ENCODE peak calls at places on chromosomes 6 and 20, in five cellular contexts. One of them, this sample, is unnamed.

GRCh38 chr20:13261460-13262301 is 40.6 kb downstream of the ISM1 start:
- DNase-seq in HepG2: peak
- DNase-seq in stomach: peak
- DNase-seq in prostate gland: no peak
- DNase-seq in A549: peak
- DNase-seq in this sample: no peak

GRCh38 chr6:165726915-165727314 is 63.9 kb upstream of the PDE10A start:
- DNase-seq in A549: no peak
- DNase-seq in prostate gland: no peak
- DNase-seq in stomach: no peak
- DNase-seq in HepG2: no peak
- DNase-seq in this sample: peak

GRCh38 chr20:6622041-6622440 is 145.4 kb upstream of the BMP2 start:
- DNase-seq in stomach: no peak
- DNase-seq in prostate gland: no peak
- DNase-seq in HepG2: no peak
- DNase-seq in A549: no peak
- DNase-seq in this sample: peak

GRCh38 chr6:45003400-45003799 is 324.7 kb upstream of the RUNX2 start:
- DNase-seq in A549: no peak
- DNase-seq in prostate gland: no peak
- DNase-seq in HepG2: peak
- DNase-seq in stomach: no peak
- DNase-seq in this sample: no peak

GRCh38 chr6:45703041-45703739 is 312.5 kb downstream of the CLIC5 start:
- DNase-seq in stomach: no peak
- DNase-seq in HepG2: no peak
- DNase-seq in prostate gland: no peak
- DNase-seq in A549: no peak
- DNase-seq in this sample: no peak

GRCh38 chr6:39543117-39543516 is 182.1 kb downstream of the KIF6 start:
- DNase-seq in prostate gland: no peak
- DNase-seq in HepG2: no peak
- DNase-seq in A549: no peak
- DNase-seq in stomach: no peak
- DNase-seq in this sample: peak

GRCh38 chr20:62576815-62577214 is 65.5 kb upstream of the SLCO4A1 start:
- DNase-seq in prostate gland: no peak
- DNase-seq in stomach: no peak
- DNase-seq in HepG2: no peak
- DNase-seq in A549: no peak
- DNase-seq in this sample: no peak

GRCh38 chr6:161353208-161353613 is 79.3 kb upstream of the AGPAT4 start:
- DNase-seq in stomach: no peak
- DNase-seq in HepG2: peak
- DNase-seq in A549: peak
- DNase-seq in prostate gland: no peak
- DNase-seq in this sample: no peak

GRCh38 chr20:5608448-5609161 is 141.6 kb upstream of the SHLD1 start:
- DNase-seq in HepG2: no peak
- DNase-seq in A549: no peak
- DNase-seq in prostate gland: no peak
- DNase-seq in stomach: no peak
- DNase-seq in this sample: peak

GRCh38 chr20:9974324-9974723 is 60.5 kb upstream of the ANKEF1 start:
- DNase-seq in HepG2: no peak
- DNase-seq in prostate gland: no peak
- DNase-seq in stomach: no peak
- DNase-seq in A549: no peak
- DNase-seq in this sample: no peak

GRCh38 chr6:14804001-14804401 is 441.9 kb upstream of the JARID2 start:
- DNase-seq in stomach: no peak
- DNase-seq in HepG2: no peak
- DNase-seq in prostate gland: no peak
- DNase-seq in A549: no peak
- DNase-seq in this sample: no peak

GRCh38 chr6:20688710-20689500 is 154.6 kb downstream of the CDKAL1 start:
- DNase-seq in prostate gland: no peak
- DNase-seq in HepG2: no peak
- DNase-seq in stomach: no peak
- DNase-seq in A549: no peak
- DNase-seq in this sample: no peak

GRCh38 chr20:7155794-7156193 is 388.3 kb downstream of the BMP2 start:
- DNase-seq in HepG2: no peak
- DNase-seq in prostate gland: no peak
- DNase-seq in stomach: no peak
- DNase-seq in A549: no peak
- DNase-seq in this sample: no peak

GRCh38 chr6:17983712-17984111 is 3.7 kb downstream of the KIF13A start:
- DNase-seq in stomach: no peak
- DNase-seq in A549: no peak
- DNase-seq in prostate gland: no peak
- DNase-seq in HepG2: no peak
- DNase-seq in this sample: no peak

GRCh38 chr6:167826230-167827061 is at the start of gene AFDN:
- DNase-seq in HepG2: no peak
- DNase-seq in prostate gland: peak
- DNase-seq in stomach: peak
- DNase-seq in A549: peak
- DNase-seq in this sample: no peak
- TF ChIP-seq POLR2A in HepG2: peak
- TF ChIP-seq POLR2A in prostate gland: peak
- TF ChIP-seq POLR2A in stomach: no peak
- TF ChIP-seq POLR2A in A549: peak
- TF ChIP-seq POLR2A in this sample: no peak

DNA sequence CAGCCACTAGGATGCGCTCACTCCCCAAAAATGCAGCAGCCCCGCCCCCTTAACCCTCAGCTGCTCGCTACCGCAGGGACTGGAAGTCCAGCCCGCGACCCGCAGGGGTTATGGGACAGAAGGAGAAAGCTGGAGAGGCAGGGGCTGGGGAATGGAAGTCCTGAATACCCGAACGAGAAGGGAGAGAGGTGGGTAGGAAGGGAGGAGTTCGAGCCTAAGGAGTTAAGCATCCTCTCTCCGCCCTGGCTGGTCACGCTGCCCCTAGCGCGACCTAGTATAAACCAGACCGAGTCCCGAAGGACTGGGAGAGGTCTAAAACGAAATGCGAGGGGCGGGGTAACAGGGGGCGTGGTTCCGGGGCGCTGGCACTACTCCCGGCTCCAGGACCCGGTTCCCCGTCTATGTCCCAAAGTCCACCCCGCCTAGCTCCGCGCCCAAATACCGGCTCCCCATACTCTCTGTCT is 448 bp upstream of the DDAH2 start:
- DNase-seq in prostate gland: peak
- DNase-seq in stomach: peak
- DNase-seq in A549: peak
- DNase-seq in HepG2: peak
- DNase-seq in this sample: peak
- TF ChIP-seq POLR2A in prostate gland: peak
- TF ChIP-seq POLR2A in stomach: no peak
- TF ChIP-seq POLR2A in A549: peak
- TF ChIP-seq POLR2A in HepG2: no peak
- TF ChIP-seq POLR2A in this sample: no peak

GRCh38 chr6:149961728-149962425 is 1.9 kb upstream of the ULBP1 start:
- DNase-seq in HepG2: no peak
- DNase-seq in A549: peak
- DNase-seq in prostate gland: no peak
- DNase-seq in stomach: no peak
- DNase-seq in this sample: no peak

GRCh38 chr6:149963462-149964242 is at the start of gene ULBP1:
- DNase-seq in prostate gland: peak
- DNase-seq in HepG2: no peak
- DNase-seq in stomach: peak
- DNase-seq in A549: peak
- DNase-seq in this sample: peak

GRCh38 chr6:149964243-149965190 is 774 bp downstream of the ULBP1 start:
- DNase-seq in stomach: no peak
- DNase-seq in HepG2: no peak
- DNase-seq in A549: no peak
- DNase-seq in prostate gland: no peak
- DNase-seq in this sample: no peak

GRCh38 chr6:149962461-149963211 is 1.1 kb upstream of the ULBP1 start:
- DNase-seq in A549: no peak
- DNase-seq in prostate gland: no peak
- DNase-seq in HepG2: no peak
- DNase-seq in stomach: no peak
- DNase-seq in this sample: no peak

GRCh38 chr6:149963212-149963461 is 606 bp upstream of the ULBP1 start:
- DNase-seq in HepG2: no peak
- DNase-seq in A549: peak
- DNase-seq in stomach: no peak
- DNase-seq in prostate gland: no peak
- DNase-seq in this sample: no peak
- TF ChIP-seq POLR2A in HepG2: no peak
- TF ChIP-seq POLR2A in A549: no peak
- TF ChIP-seq POLR2A in stomach: no peak
- TF ChIP-seq POLR2A in prostate gland: no peak
- TF ChIP-seq POLR2A in this sample: no peak

GRCh38 chr6:84766796-84767590 is 2.6 kb upstream of the TBX18 start:
- DNase-seq in A549: no peak
- DNase-seq in HepG2: no peak
- DNase-seq in stomach: no peak
- DNase-seq in prostate gland: no peak
- DNase-seq in this sample: no peak
- TF ChIP-seq POLR2A in A549: no peak
- TF ChIP-seq POLR2A in HepG2: no peak
- TF ChIP-seq POLR2A in stomach: no peak
- TF ChIP-seq POLR2A in prostate gland: no peak
- TF ChIP-seq POLR2A in this sample: no peak

GRCh38 chr6:110816677-110817076 is 1.4 kb upstream of the CDK19 start:
- DNase-seq in HepG2: no peak
- DNase-seq in prostate gland: no peak
- DNase-seq in A549: no peak
- DNase-seq in stomach: no peak
- DNase-seq in this sample: no peak

GRCh38 chr6:110814488-110815259 is 595 bp downstream of the CDK19 start:
- DNase-seq in prostate gland: no peak
- DNase-seq in stomach: peak
- DNase-seq in A549: peak
- DNase-seq in HepG2: no peak
- DNase-seq in this sample: peak

GRCh38 chr6:110813813-110814487 is 1.3 kb downstream of the CDK19 start:
- DNase-seq in stomach: no peak
- DNase-seq in prostate gland: peak
- DNase-seq in HepG2: no peak
- DNase-seq in A549: peak
- DNase-seq in this sample: no peak

GRCh38 chr6:110815260-110816109 is at the start of gene CDK19:
- DNase-seq in HepG2: peak
- DNase-seq in stomach: peak
- DNase-seq in A549: peak
- DNase-seq in prostate gland: peak
- DNase-seq in this sample: peak

DNA sequence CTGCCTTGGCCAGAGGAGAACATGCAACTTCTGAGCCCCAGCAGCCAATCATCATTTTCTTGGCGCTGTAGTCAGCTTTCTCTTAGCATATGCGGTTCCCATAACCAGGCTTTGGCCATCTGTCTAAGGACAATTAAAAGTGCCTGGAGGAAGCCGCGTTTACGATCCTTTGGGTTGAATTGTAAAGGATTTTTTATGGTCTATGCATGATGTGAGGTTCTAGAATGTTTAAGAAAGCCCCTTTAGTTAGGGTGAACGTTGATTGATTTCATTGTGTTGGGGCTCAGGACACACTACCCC is 791 bp upstream of the CDK19 start:
- DNase-seq in stomach: no peak
- DNase-seq in A549: no peak
- DNase-seq in prostate gland: no peak
- DNase-seq in HepG2: no peak
- DNase-seq in this sample: no peak
- TF ChIP-seq POLR2A in stomach: no peak
- TF ChIP-seq POLR2A in A549: no peak
- TF ChIP-seq POLR2A in prostate gland: no peak
- TF ChIP-seq POLR2A in HepG2: peak
- TF ChIP-seq POLR2A in this sample: no peak

GRCh38 chr6:157110620-157111019 is 212.7 kb downstream of the TMEM242 start:
- DNase-seq in A549: no peak
- DNase-seq in HepG2: no peak
- DNase-seq in stomach: no peak
- DNase-seq in prostate gland: no peak
- DNase-seq in this sample: no peak

GRCh38 chr6:157107571-157107914 is 215.8 kb downstream of the TMEM242 start:
- DNase-seq in A549: no peak
- DNase-seq in stomach: no peak
- DNase-seq in HepG2: no peak
- DNase-seq in prostate gland: no peak
- DNase-seq in this sample: no peak

GRCh38 chr6:157108923-157109322 is 214.4 kb downstream of the TMEM242 start:
- DNase-seq in stomach: no peak
- DNase-seq in A549: no peak
- DNase-seq in HepG2: no peak
- DNase-seq in prostate gland: no peak
- DNase-seq in this sample: no peak

GRCh38 chr6:157106487-157106886 is 216.8 kb downstream of the TMEM242 start:
- DNase-seq in prostate gland: no peak
- DNase-seq in stomach: no peak
- DNase-seq in HepG2: no peak
- DNase-seq in A549: peak
- DNase-seq in this sample: no peak

DNA sequence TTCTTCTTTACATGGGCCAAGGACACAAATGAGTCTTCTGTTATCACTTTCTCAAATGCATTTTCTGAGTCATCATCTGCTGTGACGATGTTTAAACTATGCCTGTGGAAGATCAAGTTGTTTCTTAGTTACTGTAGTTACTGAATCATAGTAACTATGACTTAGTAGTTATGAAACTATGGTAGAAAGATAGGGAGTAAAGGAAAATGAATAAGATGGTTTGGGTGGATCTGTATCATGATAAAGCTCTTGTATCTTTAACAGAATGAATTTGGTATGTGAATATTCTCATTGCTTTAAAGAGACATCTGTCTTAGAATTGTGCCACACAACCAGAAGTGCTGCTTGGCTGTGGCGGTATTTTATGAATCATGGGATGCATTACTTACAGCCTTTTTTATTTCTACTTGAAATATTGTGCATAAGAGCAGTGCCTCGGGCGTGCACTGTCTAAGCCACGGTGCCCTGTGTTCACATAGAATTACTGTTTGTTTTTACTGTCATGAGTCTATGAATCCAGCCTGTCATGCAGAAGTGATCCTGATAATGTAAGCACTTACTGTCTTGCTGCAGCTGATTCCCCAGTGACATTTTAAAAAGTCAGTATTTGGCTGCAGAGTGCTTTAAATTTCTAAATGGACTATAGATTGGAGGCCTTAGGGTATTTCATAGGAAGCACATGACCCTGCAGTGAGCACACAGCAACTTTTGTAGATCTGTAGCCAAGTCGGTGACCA is 215.2 kb downstream of the TMEM242 start:
- DNase-seq in prostate gland: no peak
- DNase-seq in A549: peak
- DNase-seq in HepG2: no peak
- DNase-seq in stomach: no peak
- DNase-seq in this sample: peak
- TF ChIP-seq POLR2A in prostate gland: no peak
- TF ChIP-seq POLR2A in A549: no peak
- TF ChIP-seq POLR2A in HepG2: no peak
- TF ChIP-seq POLR2A in stomach: no peak
- TF ChIP-seq POLR2A in this sample: no peak

This sample was measured in esophagus muscularis mucosa.